ENCODE peak calls at places on chromosomes 2 and 18, in five cellular contexts. I is posterior vena cava; S is CD8-positive, alpha-beta memory T cell; U is NCI-H1417; D is endothelial cell. T is an unnamed sample.

GRCh38 chr2:121019073-121019472 is 265.9 kb downstream of the TFCP2L1 start:
- DNase-seq in D (no peak), I (no peak), U (no peak), S (no peak), T (no peak)

GRCh38 chr2:45018033-45018432 is 8.8 kb upstream of the SIX2 start:
- DNase-seq in U (no peak), I (no peak), D (no peak), S (no peak), T (no peak)

GRCh38 chr2:237591379-237591881 is 896 bp upstream of the RAB17 start:
- DNase-seq in I (peak; percentile 81), U (peak; percentile 19), D (no peak), S (no peak), T (peak; percentile 21)

GRCh38 chr18:57627488-57627887 is 5.9 kb upstream of the NARS1 start:
- DNase-seq in S (no peak), D (no peak), I (no peak), U (no peak), T (no peak)

GRCh38 chr18:58268849-58269248 is 224.8 kb downstream of the NEDD4L start:
- DNase-seq in D (no peak), S (no peak), I (no peak), U (no peak), T (no peak)

GRCh38 chr18:26468931-26469340 is 79.4 kb downstream of the KCTD1 start:
- DNase-seq in U (peak; percentile 66), D (peak; percentile 55), S (no peak), I (no peak), T (peak; percentile 69)

GRCh38 chr18:75291460-75291859 is 80.9 kb downstream of the TSHZ1 start:
- DNase-seq in D (no peak), S (no peak), I (no peak), U (no peak), T (no peak)

GRCh38 chr2:3627500-3628100 is 30.4 kb upstream of the ALLC start:
- DNase-seq in D (no peak), I (peak; percentile 62), S (no peak), U (no peak), T (no peak)

GRCh38 chr2:177545981-177546600 is 153.5 kb downstream of the AGPS start:
- DNase-seq in U (no peak), S (no peak), I (no peak), D (no peak), T (no peak)

GRCh38 chr18:54109131-54109683 is 115.3 kb downstream of the MBD2 start:
- DNase-seq in D (no peak), I (no peak), S (no peak), U (no peak), T (no peak)

T was measured in DMS79 treated with DMSO at 0.1 percent for 48 hours.